ENCODE peak calls at places on chromosomes 2 and 18, in four cellular contexts. K is neural progenitor cell, E is heart right ventricle, F is small intestine. W is an unnamed sample.

GRCh38 chr2:176082885-176083731 is 654 bp downstream of the EVX2 start:
- DNase-seq in F (no peak), K (peak; percentile 70), E (no peak), W (no peak)

GRCh38 chr2:159589286-159589685 is 27.1 kb downstream of the BAZ2B start:
- DNase-seq in F (no peak), K (no peak), E (no peak), W (no peak)

GRCh38 chr18:21134895-21135294 is 23.3 kb upstream of the ROCK1 start:
- DNase-seq in F (peak; percentile 31), K (no peak), E (no peak), W (no peak)

GRCh38 chr2:100580474-100581264 is 17.9 kb downstream of the PDCL3 start:
- DNase-seq in E (no peak), F (peak; percentile 52), K (no peak), W (peak; percentile 62)

GRCh38 chr2:62277688-62278087 is 81.8 kb downstream of the B3GNT2 start:
- DNase-seq in K (no peak), F (no peak), E (no peak), W (no peak)

GRCh38 chr18:57925706-57926105 is 118.3 kb upstream of the NEDD4L start:
- DNase-seq in E (no peak), F (no peak), K (no peak), W (no peak)

GRCh38 chr2:20179755-20180594 is 45.0 kb downstream of the SDC1 start:
- DNase-seq in K (peak; percentile 78), E (no peak), F (peak; percentile 93), W (peak; percentile 55)

GRCh38 chr18:48541026-48541746 is 2.4 kb downstream of the CTIF start:
- DNase-seq in K (peak; percentile 90), F (peak; percentile 69), E (peak; percentile 84), W (peak; percentile 93)

GRCh38 chr2:221553333-221553732 is 18.8 kb downstream of the EPHA4 start:
- DNase-seq in E (no peak), F (no peak), K (peak; percentile 68), W (no peak)

GRCh38 chr18:58941426-58942099 is 76.9 kb downstream of the ZNF532 start:
- DNase-seq in K (no peak), F (no peak), E (no peak), W (no peak)

GRCh38 chr18:45839415-45840395 is 14.2 kb downstream of the SIGLEC15 start:
- DNase-seq in K (peak; percentile 50), E (no peak), F (peak; percentile 85), W (no peak)

GRCh38 chr18:22933206-22933957 is at the start of gene RBBP8:
- DNase-seq in K (peak; percentile 98), E (peak; percentile 89), F (peak; percentile 82), W (peak; percentile 90)

GRCh38 chr18:58934933-58935577 is 70.4 kb downstream of the ZNF532 start:
- DNase-seq in E (no peak), F (no peak), K (no peak), W (no peak)

GRCh38 chr2:232892843-232893242 is 22.8 kb downstream of the SNORC start:
- DNase-seq in K (no peak), E (no peak), F (no peak), W (peak; percentile 63)

GRCh38 chr2:191218292-191218898 is 26.8 kb upstream of the MYO1B start:
- DNase-seq in E (no peak), F (peak; percentile 42), K (peak; percentile 88), W (no peak)

GRCh38 chr2:68987051-68987503 is 12.6 kb downstream of the GKN1 start:
- DNase-seq in K (no peak), F (no peak), E (no peak), W (no peak)

GRCh38 chr2:232333361-232334135 is 45.0 kb upstream of the ALPP start:
- DNase-seq in K (peak; percentile 40), E (no peak), F (no peak), W (peak; percentile 42)

GRCh38 chr18:12855886-12856285 is 28.2 kb downstream of the PTPN2 start:
- DNase-seq in F (no peak), K (no peak), E (no peak), W (no peak)

GRCh38 chr2:5981241-5982055 is 289.3 kb downstream of the SOX11 start:
- DNase-seq in K (peak; percentile 76), E (no peak), F (no peak), W (no peak)

GRCh38 chr2:10478916-10479315 is 30.8 kb upstream of the ODC1 start:
- DNase-seq in E (no peak), F (no peak), K (no peak), W (peak; percentile 41)

GRCh38 chr2:189559579-189560272 is 20.9 kb downstream of the SLC40A1 start:
- DNase-seq in F (no peak), E (peak; percentile 23), K (no peak), W (no peak)

GRCh38 chr2:112493858-112494648 is 12.1 kb downstream of the TTL start:
- DNase-seq in F (peak; percentile 93), E (no peak), K (no peak), W (no peak)

GRCh38 chr2:19897623-19898245 is 4.0 kb downstream of the TTC32 start:
- DNase-seq in K (no peak), E (no peak), F (no peak), W (no peak)

GRCh38 chr2:219362524-219363164 is 25.1 kb downstream of the DNPEP start:
- DNase-seq in E (peak; percentile 50), F (no peak), K (no peak), W (peak; percentile 88)

GRCh38 chr2:25722224-25722623 is 48.8 kb upstream of the DTNB start:
- DNase-seq in E (no peak), F (no peak), K (no peak), W (no peak)

GRCh38 chr2:129729646-129730045 is 249.8 kb upstream of the RAB6C start:
- DNase-seq in F (no peak), K (no peak), E (no peak), W (no peak)

GRCh38 chr18:39198376-39198775 is 1632.8 kb upstream of the CELF4 start:
- DNase-seq in E (no peak), F (no peak), K (no peak), W (no peak)

GRCh38 chr2:220107380-220107791 is 480.0 kb downstream of the SLC4A3 start:
- DNase-seq in F (no peak), E (no peak), K (no peak), W (no peak)

GRCh38 chr2:48310581-48310980 is 219.4 kb upstream of the STON1 start:
- DNase-seq in K (no peak), E (no peak), F (no peak), W (no peak)

GRCh38 chr2:48309900-48310299 is 220.1 kb upstream of the STON1 start:
- DNase-seq in K (no peak), E (no peak), F (no peak), W (no peak)

GRCh38 chr2:48313036-48313877 is 216.7 kb upstream of the STON1 start:
- DNase-seq in E (no peak), K (no peak), F (peak; percentile 6), W (no peak)

GRCh38 chr2:48315847-48316194 is 214.1 kb upstream of the STON1 start:
- DNase-seq in E (no peak), F (peak; percentile 25), K (peak; percentile 54), W (no peak)

GRCh38 chr2:48312126-48312525 is 217.8 kb upstream of the STON1 start:
- DNase-seq in F (peak; percentile 89), K (no peak), E (no peak), W (no peak)
- H3K27ac ChIP-seq in F (peak overlapping the region; percentile 24), K (no peak overlapping the region), E (no peak overlapping the region), W (no peak overlapping the region)

DNA sequence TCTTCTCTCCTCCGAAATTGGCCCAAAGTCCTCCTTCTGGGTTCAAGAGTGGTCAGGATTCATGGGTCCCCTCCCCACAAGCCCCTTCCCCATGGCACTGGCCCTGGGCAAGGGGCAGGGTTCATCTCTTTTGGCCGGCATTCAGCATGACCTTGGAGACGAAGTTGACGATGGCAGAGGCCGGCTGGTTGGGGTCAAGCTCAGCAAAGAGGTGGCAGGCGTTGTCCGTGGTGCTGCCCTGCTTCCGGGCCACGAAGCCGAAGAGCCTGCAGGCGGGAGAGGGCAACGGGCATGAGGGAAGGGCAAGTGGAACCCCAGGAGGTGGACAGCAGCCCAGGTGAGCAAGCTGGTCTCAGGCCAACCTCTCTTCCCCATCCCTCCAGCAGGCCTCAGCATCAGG is 198.5 kb downstream of the TNS1 start:
- DNase-seq in K (no peak), E (no peak), F (no peak), W (peak; percentile 74)
- H3K27ac ChIP-seq in K (no peak overlapping the region), E (peak overlapping the region; percentile 21), F (no peak overlapping the region), W (peak overlapping the region; percentile 60)

GRCh38 chr18:69844656-69845055 is 103.0 kb downstream of the CD226 start:
- DNase-seq in F (no peak), E (no peak), K (no peak), W (no peak)

GRCh38 chr18:69843047-69843446 is 104.6 kb downstream of the CD226 start:
- DNase-seq in E (no peak), F (no peak), K (no peak), W (no peak)

GRCh38 chr18:69840445-69840844 is 107.2 kb downstream of the CD226 start:
- DNase-seq in K (no peak), E (no peak), F (no peak), W (no peak)

GRCh38 chr18:69839989-69840388 is 107.7 kb downstream of the CD226 start:
- DNase-seq in F (no peak), E (no peak), K (no peak), W (no peak)

DNA sequence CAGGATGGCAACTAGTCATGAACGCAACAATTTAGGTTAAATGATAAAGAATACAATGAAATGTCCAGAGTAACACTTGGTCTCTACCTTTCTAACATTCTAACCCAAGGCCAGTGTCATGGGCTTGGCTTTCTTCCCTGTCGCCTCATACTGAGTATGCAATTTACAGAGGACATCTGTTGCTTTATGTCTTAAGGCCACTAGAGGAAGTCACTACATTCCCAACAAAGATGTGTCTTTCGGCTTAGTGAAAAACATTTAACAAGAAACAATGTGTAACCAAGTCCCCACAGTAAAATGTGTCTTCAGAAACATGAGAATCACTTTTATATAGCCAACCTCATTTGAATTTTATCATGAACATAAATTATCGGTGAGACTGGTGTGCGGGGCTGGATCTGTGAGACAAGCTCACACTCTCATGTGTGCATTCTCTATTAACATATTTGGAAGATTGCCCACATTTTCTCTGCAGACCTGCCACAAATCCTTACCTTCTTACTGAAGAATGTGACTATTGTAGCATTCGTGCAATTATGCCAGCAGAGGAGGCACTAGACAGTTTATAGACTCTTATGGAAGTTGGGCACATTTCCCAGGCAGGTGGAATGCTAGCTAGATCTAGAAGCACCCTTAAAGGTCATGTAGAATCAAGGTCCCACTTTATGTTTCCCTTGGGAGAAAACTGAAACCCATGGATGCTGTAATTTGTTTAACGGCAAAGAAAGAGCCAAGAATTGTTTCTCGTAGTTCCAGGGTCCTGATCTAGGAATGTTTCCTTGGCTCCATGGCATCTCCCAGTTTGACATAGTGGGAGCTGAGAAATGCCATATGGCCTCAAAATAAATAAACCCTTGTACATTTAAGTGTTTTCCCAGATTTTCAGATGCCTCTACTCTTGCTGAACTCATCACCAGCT is 101.8 kb downstream of the CD226 start:
- DNase-seq in K (no peak), E (no peak), F (no peak), W (no peak)
- H3K27ac ChIP-seq in K (no peak overlapping the region), E (no peak overlapping the region), F (no peak overlapping the region), W (no peak overlapping the region)

DNA sequence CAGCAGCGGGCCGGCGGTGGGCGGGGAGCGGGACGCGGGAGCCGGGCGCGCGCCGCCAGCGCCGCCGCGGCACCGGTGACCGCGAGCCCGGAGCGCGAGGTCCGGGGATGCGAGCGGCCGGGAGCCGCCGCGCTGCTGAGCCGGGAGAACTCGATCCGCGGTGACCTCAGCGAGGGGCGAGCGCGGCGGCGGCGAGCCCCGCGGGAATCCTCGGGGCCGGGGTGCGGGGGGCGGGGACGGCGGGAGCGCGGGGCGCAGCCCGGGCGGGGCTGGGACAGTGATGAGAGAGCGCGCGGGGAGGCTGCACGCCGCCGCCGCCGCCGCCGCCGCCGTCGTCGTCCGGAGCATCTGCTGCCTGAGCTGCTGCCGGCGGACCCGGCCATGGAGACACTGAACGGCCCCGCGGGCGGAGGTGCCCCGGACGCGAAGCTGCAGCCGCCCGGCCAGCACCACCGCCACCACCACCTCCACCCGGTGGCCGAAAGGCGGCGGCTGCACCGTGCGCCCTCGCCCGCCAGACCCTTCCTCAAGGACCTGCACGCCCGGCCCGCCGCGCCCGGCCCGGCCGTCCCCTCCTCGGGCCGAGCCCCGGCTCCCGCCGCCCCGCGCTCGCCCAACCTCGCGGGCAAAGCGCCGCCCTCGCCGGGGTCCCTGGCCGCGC is at the start of gene MTCL1:
- DNase-seq in K (peak; percentile 77), E (no peak), F (peak; percentile 37), W (peak; percentile 81)
- H3K27ac ChIP-seq in K (no peak within 1 kb of the TSS), E (peak within 1 kb of the TSS; percentile 76), F (peak within 1 kb of the TSS; percentile 82), W (no peak within 1 kb of the TSS)